ENCODE peak calls at places on chromosomes 12 and 14, in ten cellular contexts. L, S, P, Z, X, R, K, W, N and U are unnamed samples.

GRCh38 chr12:9163392-9163791 is 44.8 kb downstream of the PZP start:
- DNase-seq in L (no peak), K (no peak), Z (no peak), P (no peak), S (no peak), X (no peak), W (no peak), R (no peak), N (no peak), U (peak; percentile 60)

GRCh38 chr14:101200008-101200649 is 296.6 kb upstream of the RTL1 start:
- DNase-seq in K (no peak), Z (no peak), W (no peak), L (no peak), S (no peak), X (no peak), N (no peak), P (no peak), R (no peak), U (no peak)

GRCh38 chr12:49874142-49874897 is 29.4 kb downstream of the FAIM2 start:
- DNase-seq in W (no peak), K (no peak), N (no peak), R (no peak), Z (no peak), X (no peak), P (no peak), S (no peak), L (no peak), U (no peak)

GRCh38 chr12:87953257-87953860 is 75.8 kb downstream of the C12orf50 start:
- DNase-seq in P (no peak), N (peak; percentile 68), W (no peak), L (no peak), X (peak; percentile 36), Z (peak; percentile 38), K (no peak), R (no peak), S (peak; percentile 56), U (no peak)

GRCh38 chr12:121241203-121241970 is 31.5 kb downstream of the P2RX4 start:
- DNase-seq in K (no peak), W (no peak), N (no peak), X (no peak), P (no peak), R (no peak), L (no peak), S (no peak), Z (no peak), U (no peak)

GRCh38 chr12:11943919-11944318 is 126.8 kb upstream of the BCL2L14 start:
- DNase-seq in L (no peak), S (no peak), P (peak; percentile 16), R (no peak), N (no peak), Z (no peak), X (no peak), K (no peak), W (no peak), U (no peak)

GRCh38 chr14:26414103-26414502 is 183.7 kb downstream of the NOVA1 start:
- DNase-seq in P (no peak), Z (no peak), N (no peak), K (no peak), W (no peak), R (no peak), L (no peak), X (no peak), S (no peak), U (no peak)

GRCh38 chr14:27384124-27384523 is 786.3 kb upstream of the NOVA1 start:
- DNase-seq in Z (no peak), W (no peak), X (no peak), K (no peak), P (no peak), N (no peak), S (no peak), R (peak; percentile 2), L (no peak), U (no peak)

GRCh38 chr12:51907864-51908425 is 641 bp downstream of the ACVRL1 start:
- DNase-seq in X (no peak), P (no peak), Z (no peak), S (no peak), K (no peak), L (no peak), R (no peak), N (no peak), W (no peak), U (no peak)

GRCh38 chr12:51904951-51905471 is 2.3 kb upstream of the ACVRL1 start:
- DNase-seq in W (no peak), N (peak; percentile 55), Z (no peak), P (no peak), L (no peak), K (no peak), X (no peak), R (peak; percentile 36), S (no peak), U (no peak)

GRCh38 chr12:51905507-51906438 is 1.5 kb upstream of the ACVRL1 start:
- DNase-seq in S (no peak), L (peak; percentile 25), N (peak; percentile 81), P (peak; percentile 87), W (no peak), X (no peak), Z (no peak), K (no peak), R (peak; percentile 84), U (peak; percentile 89)

GRCh38 chr12:51907083-51907863 is at the start of gene ACVRL1:
- DNase-seq in R (peak; percentile 57), S (peak; percentile 38), Z (no peak), P (peak; percentile 60), K (no peak), N (peak; percentile 43), L (no peak), X (no peak), W (no peak), U (no peak)

DNA sequence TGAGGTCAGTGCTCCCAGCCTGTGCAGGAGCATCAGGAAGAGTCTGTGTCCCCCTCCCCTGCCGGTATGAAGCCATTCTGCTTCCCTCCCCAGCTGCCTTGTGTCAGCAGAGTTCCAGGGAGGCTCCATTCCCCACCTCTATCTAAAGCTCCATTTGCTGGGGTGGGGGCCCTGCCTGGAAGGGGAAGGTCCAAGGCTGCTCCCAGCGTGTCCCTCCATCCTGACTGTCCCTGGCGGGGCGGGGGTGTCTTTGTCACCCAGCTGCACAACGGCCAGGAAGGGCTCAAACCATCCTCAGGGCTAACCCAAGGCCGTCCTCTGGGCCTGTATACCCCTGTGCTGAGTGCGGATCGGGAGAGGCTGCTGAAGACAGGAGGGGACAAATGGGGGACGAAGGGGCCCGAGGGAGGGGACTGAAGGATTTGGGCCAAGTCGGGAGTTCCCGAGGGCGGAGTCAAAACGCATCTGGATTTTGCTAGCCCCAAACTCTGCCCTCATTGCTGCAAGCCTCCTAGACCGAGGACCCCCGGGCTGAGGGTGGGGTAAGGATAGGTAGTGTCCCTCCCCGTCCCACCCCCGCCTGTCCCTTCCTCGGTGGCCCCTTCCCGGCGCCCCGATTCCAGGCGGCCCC is 737 bp upstream of the ACVRL1 start:
- DNase-seq in W (no peak), L (no peak), R (no peak), Z (no peak), N (no peak), K (no peak), S (no peak), P (no peak), X (no peak), U (no peak)
- H3K27ac ChIP-seq in W (no peak overlapping the region), L (peak overlapping the region; percentile 73), R (peak overlapping the region; percentile 73), Z (no peak overlapping the region), N (no peak overlapping the region), K (peak overlapping the region; percentile 67), S (no peak overlapping the region), P (peak overlapping the region; percentile 81), X (no peak overlapping the region), U (peak overlapping the region; percentile 97)

DNA sequence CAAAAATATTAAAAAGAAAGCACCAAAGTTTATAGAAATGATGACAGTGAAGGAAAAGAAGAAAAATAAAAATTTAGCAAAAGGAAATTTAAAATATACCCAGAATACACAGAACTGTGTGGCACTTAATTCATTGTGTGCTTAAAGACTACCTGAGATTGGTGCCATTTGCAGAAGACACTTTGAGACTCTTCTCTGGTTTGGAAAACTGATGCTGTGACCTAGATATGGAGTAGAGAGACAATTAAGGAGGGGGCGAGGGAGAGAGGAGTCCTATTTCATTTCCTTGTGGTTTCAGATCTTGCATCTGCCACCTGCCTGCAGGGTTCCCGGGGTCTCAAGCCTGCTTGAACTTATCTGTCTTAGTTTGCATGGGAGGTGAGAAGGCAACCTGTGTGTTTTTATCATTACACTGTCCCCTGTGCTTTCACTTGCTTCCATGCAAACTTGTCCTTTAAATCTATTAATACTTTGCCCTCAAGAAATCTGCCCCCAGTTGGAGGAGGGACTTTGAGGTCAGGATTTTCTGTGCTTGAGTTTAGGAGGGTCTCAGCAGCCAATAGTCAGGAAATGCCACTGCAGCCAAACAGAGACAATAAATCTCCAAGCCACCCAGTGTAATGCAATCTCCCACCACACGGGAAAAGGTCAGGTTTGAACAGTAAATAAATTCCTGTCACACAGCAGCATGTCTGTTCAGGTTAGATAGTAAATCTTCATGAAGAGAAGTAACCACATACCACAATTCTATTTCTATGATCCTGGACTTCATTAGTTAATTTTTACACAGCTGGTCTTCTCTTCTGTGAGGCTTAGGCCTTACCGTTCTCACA is 119.4 kb downstream of the CAND1 start:
- DNase-seq in W (no peak), N (no peak), L (no peak), S (peak; percentile 31), Z (no peak), X (no peak), K (no peak), P (no peak), R (no peak), U (no peak)
- TF ChIP-seq CTCF in W (no peak), N (peak; percentile 19), L (peak; percentile 32), S (peak; percentile 42), Z (no peak), X (peak; percentile 10), K (peak; percentile 6), P (peak; percentile 16), R (peak; percentile 47), U (peak; percentile 19)

GRCh38 chr14:23577710-23578392 is 739 bp downstream of the JPH4 start:
- DNase-seq in L (no peak), X (no peak), W (no peak), N (no peak), K (no peak), S (peak; percentile 63), Z (no peak), R (no peak), P (no peak), U (no peak)
- H3K4me3 ChIP-seq in L (no peak overlapping the region), X (no peak overlapping the region), W (peak overlapping the region; percentile 55), N (peak overlapping the region; percentile 23), K (no peak overlapping the region), S (peak overlapping the region; percentile 57), Z (no peak overlapping the region), R (no peak overlapping the region), P (no peak overlapping the region), U (no peak overlapping the region)

DNA sequence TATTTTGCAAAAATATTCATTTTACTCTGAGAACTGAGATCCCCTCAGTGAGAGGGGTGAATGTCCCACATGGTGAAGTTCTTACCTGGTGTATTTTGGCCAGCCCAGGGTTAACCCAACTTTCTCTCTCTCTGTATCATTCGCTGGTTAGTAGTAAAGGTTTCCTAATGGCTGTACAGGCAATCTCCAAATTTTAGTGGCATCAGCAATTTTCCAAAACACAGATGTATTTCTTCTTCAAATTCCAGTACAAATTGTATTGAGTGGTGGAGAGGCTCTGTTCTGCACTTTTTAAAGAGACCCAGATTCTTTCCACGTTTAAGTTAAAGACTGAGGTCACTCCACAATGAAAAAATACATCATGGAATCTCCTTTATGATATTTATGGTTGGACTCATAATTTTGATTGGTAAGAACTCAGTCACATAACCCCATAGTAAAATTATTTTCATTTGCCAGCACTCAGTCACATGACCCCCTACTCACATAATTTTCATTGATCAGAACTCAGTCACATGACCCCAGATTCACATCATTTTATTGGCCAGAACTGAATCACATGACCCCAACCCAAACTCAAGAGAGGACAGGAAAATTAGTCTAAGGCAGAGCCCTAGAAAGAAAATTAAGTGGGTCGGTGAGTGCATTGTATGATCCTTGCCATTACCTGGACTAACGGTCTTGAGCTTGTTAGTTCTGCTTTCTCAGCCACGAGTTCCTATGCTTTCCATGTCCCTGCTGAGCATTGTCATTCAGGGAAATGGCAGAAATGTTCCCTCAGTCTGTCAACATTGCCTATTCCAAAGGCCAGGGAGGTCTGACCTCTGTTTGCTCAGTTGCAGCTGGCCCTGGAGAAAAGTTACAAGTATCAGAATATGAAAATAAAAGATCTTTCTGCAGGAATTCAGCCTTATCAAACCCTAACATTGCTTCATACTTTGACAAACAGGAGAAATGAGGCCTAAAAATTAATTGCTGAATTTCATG is 1536.2 kb downstream of the AACS start:
- DNase-seq in K (no peak), P (no peak), S (no peak), L (no peak), W (no peak), R (no peak), X (no peak), N (no peak), Z (no peak), U (no peak)
- H3K27ac ChIP-seq in K (peak overlapping the region; percentile 29), P (no peak overlapping the region), S (no peak overlapping the region), L (no peak overlapping the region), W (no peak overlapping the region), R (no peak overlapping the region), X (no peak overlapping the region), N (no peak overlapping the region), Z (no peak overlapping the region), U (no peak overlapping the region)